ENCODE peak calls at places on chromosomes 16 and 17, in four cellular contexts. H is cardiac fibroblast, I is AG09309, Q is neural progenitor cell. B is an unnamed sample.

GRCh38 chr16:85082553-85083050 is 29.7 kb downstream of the CIBAR2 start:
- DNase-seq in Q (peak), I (no peak), H (no peak), B (peak)

GRCh38 chr16:22373662-22374310 is 633 bp downstream of the CDR2 start:
- DNase-seq in H (peak), I (no peak), Q (peak), B (peak)

GRCh38 chr17:81095608-81095888 is 60.6 kb downstream of the BAIAP2 start:
- DNase-seq in H (no peak), Q (no peak), I (no peak), B (no peak)

GRCh38 chr17:10357768-10358167 is 15.0 kb downstream of the MYH13 start:
- DNase-seq in I (no peak), H (no peak), Q (peak), B (peak)

GRCh38 chr16:1771864-1772361 is 570 bp upstream of the NME3 start:
- DNase-seq in Q (peak), I (no peak), H (no peak), B (peak)

GRCh38 chr16:81945665-81946064 is 65.6 kb downstream of the SDR42E1 start:
- DNase-seq in H (no peak), Q (no peak), I (peak), B (no peak)

GRCh38 chr16:4935231-4935855 is 1.6 kb downstream of the PPL start:
- DNase-seq in Q (no peak), H (peak), I (peak), B (peak)

GRCh38 chr17:81057079-81057730 is 22.3 kb downstream of the BAIAP2 start:
- DNase-seq in I (no peak), Q (peak), H (peak), B (peak)

GRCh38 chr16:81693467-81694303 is 85.4 kb upstream of the PLCG2 start:
- DNase-seq in I (peak), Q (no peak), H (no peak), B (no peak)

GRCh38 chr17:41967141-41967920 is 736 bp downstream of the CNP start:
- DNase-seq in I (no peak), Q (no peak), H (peak), B (peak)

GRCh38 chr17:41476866-41477815 is 3.8 kb downstream of the KRT35 start:
- DNase-seq in I (no peak), H (no peak), Q (no peak), B (no peak)

GRCh38 chr16:88634141-88634993 is 4.0 kb upstream of the IL17C start:
- DNase-seq in I (no peak), Q (peak), H (peak), B (peak)

GRCh38 chr16:69315486-69316311 is 4.5 kb downstream of the VPS4A start:
- DNase-seq in I (no peak), Q (no peak), H (no peak), B (no peak)

GRCh38 chr16:8631373-8631772 is 9.9 kb downstream of the METTL22 start:
- DNase-seq in Q (no peak), I (no peak), H (peak), B (no peak)

GRCh38 chr17:58325289-58325726 is 3.3 kb downstream of the TSPOAP1 start:
- DNase-seq in Q (peak), H (no peak), I (no peak), B (peak)

GRCh38 chr17:55727275-55727674 is 4.6 kb upstream of the TMEM100 start:
- DNase-seq in H (no peak), I (no peak), Q (no peak), B (no peak)

GRCh38 chr17:32564325-32564724 is 77.5 kb downstream of the CDK5R1 start:
- DNase-seq in H (no peak), I (no peak), Q (no peak), B (no peak)

GRCh38 chr16:88777801-88778415 is 7.1 kb downstream of the PIEZO1 start:
- DNase-seq in I (no peak), Q (peak), H (no peak), B (no peak)

GRCh38 chr16:20675488-20676267 is 21.8 kb downstream of the ACSM1 start:
- DNase-seq in Q (peak), H (peak), I (no peak), B (peak)

GRCh38 chr16:86681440-86681838 is 103.1 kb downstream of the FOXL1 start:
- DNase-seq in I (no peak), Q (no peak), H (peak), B (no peak)

GRCh38 chr16:23410176-23410575 is 42.8 kb downstream of the COG7 start:
- DNase-seq in I (no peak), H (no peak), Q (no peak), B (peak)

GRCh38 chr16:23408242-23409201 is 44.5 kb downstream of the COG7 start:
- DNase-seq in H (peak), Q (peak), I (peak), B (no peak)

GRCh38 chr16:23407436-23408125 is 45.4 kb downstream of the COG7 start:
- DNase-seq in I (no peak), H (no peak), Q (no peak), B (no peak)

GRCh38 chr16:23403547-23403946 is 49.4 kb downstream of the COG7 start:
- DNase-seq in H (no peak), Q (no peak), I (no peak), B (no peak)

GRCh38 chr16:23406546-23407240 is 46.3 kb downstream of the COG7 start:
- DNase-seq in H (no peak), I (no peak), Q (no peak), B (no peak)
- TF ChIP-seq CTCF in H (no peak), I (no peak), Q (no peak), B (no peak)

GRCh38 chr16:56479469-56479868 is 28.1 kb downstream of the OGFOD1 start:
- DNase-seq in I (no peak), H (no peak), Q (no peak), B (peak)

GRCh38 chr16:56480776-56481467 is 29.6 kb downstream of the OGFOD1 start:
- DNase-seq in H (no peak), Q (no peak), I (no peak), B (no peak)

GRCh38 chr16:56483394-56483793 is 32.0 kb downstream of the OGFOD1 start:
- DNase-seq in H (no peak), I (no peak), Q (no peak), B (no peak)

GRCh38 chr16:56482667-56483236 is 31.4 kb downstream of the OGFOD1 start:
- DNase-seq in H (no peak), I (no peak), Q (no peak), B (no peak)

GRCh38 chr16:56481468-56482112 is 30.2 kb downstream of the OGFOD1 start:
- DNase-seq in I (no peak), Q (no peak), H (no peak), B (no peak)
- TF ChIP-seq CTCF in I (no peak), Q (no peak), H (no peak), B (no peak)

GRCh38 chr17:45794840-45795239 is 10.7 kb downstream of the CRHR1 start:
- DNase-seq in H (no peak), Q (peak), I (no peak), B (peak)
- TF ChIP-seq CTCF in H (no peak), Q (peak), I (peak), B (peak)

DNA sequence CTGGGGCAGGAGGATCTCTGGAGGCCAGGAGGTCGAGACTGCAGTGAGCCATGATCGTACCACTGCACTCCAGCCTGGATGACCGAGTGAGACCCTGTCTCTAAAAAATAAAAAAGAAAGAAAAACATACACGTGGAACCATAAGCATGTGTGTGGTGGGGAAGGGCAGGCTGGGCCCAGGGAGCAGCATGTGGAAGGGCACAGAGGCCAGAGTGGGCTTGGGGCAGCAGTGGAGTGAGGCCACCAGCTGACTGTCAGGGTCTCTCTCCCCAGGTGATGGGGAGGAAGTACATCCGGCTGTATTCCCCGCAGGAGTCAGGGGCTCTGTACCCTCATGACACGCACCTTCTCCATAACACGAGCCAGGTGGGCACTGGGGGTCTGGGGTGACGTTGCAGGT is 16.8 kb downstream of the KDM8 start:
- DNase-seq in I (no peak), H (no peak), Q (no peak), B (no peak)
- TF ChIP-seq CTCF in I (no peak), H (no peak), Q (no peak), B (no peak)

GRCh38 chr17:2707721-2708584 is 3.6 kb downstream of the CLUH start:
- DNase-seq in H (peak), I (no peak), Q (peak), B (peak)
- TF ChIP-seq CTCF in H (peak), I (peak), Q (peak), B (peak)

GRCh38 chr17:47847341-47848197 is 3.4 kb downstream of the SP6 start:
- DNase-seq in H (no peak), I (no peak), Q (peak), B (peak)
- TF ChIP-seq CTCF in H (peak), I (no peak), Q (peak), B (peak)

GRCh38 chr16:67028555-67029248 is at the start of gene CBFB:
- DNase-seq in H (peak), Q (peak), I (peak), B (peak)
- TF ChIP-seq CTCF in H (no peak), Q (peak), I (no peak), B (peak)

DNA sequence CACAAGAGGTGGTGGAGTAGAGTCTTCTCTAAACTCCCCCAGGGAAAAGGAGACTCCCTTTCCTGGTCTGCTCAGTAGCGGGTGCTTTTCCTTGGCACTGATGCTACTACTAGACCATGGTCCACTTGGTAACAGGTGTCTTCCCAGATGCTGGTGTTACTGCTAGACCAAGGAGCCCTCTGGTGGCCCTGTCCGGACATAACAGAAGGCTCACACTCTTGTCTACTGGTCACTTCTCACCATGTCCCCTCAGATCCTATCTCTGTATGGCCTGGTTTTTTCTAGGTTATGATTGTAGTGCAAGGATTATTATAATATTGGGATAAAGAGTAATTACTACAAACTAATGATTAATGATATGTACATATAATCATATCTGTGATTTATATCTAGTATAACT is 49.7 kb upstream of the ARL4D start:
- DNase-seq in H (no peak), Q (no peak), I (no peak), B (peak)
- TF ChIP-seq CTCF in H (no peak), Q (no peak), I (no peak), B (peak)

DNA sequence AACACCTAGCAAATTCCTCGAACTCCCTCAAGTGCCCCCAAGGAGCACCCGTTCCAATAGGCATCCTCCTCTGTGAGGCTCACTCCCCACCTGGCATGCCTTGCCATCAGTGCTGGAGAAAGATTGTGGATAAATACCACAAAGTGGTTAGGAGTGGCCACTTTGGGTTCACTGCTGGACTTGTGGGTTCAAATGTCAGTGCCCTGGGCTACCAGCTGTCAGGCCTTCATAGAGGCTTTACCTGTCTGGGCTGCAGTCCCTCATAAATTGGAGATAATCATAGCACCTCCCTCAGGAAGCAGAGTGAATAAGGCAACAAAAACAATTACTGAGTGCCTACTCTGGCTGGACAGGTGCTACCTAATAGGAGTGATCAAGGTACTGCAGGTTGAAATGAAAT is 1.5 kb upstream of the SYT17 start:
- DNase-seq in H (no peak), Q (no peak), I (no peak), B (no peak)
- TF ChIP-seq CTCF in H (no peak), Q (no peak), I (no peak), B (no peak)